ENCODE peak calls at places on chromosomes 13 and 19, in eight cellular contexts. U is CD8-positive, alpha-beta T cell; R is aorta; Q is heart right ventricle; T is keratinocyte; J is transverse colon; L is upper lobe of right lung; X is psoas muscle. C is an unnamed sample.

GRCh38 chr19:4233282-4233853 is 4.0 kb downstream of the EBI3 start:
- DNase-seq in U (peak), R (peak), Q (no peak), T (no peak), J (peak), L (peak), X (peak), C (peak)

GRCh38 chr13:73465629-73465974 is 406.8 kb downstream of the KLF5 start:
- DNase-seq in U (no peak), R (no peak), Q (no peak), T (peak), J (peak), L (no peak), X (no peak), C (no peak)

GRCh38 chr19:14072535-14073231 is at the start of gene MISP3:
- DNase-seq in U (no peak), R (no peak), Q (no peak), T (no peak), J (peak), L (peak), X (peak), C (no peak)

GRCh38 chr19:41239363-41239762 is 20.3 kb downstream of the AXL start:
- DNase-seq in U (no peak), R (no peak), Q (no peak), T (no peak), J (peak), L (no peak), X (no peak), C (no peak)

GRCh38 chr13:99191336-99191899 is 9.2 kb upstream of the UBAC2 start:
- DNase-seq in U (no peak), R (no peak), Q (no peak), T (no peak), J (no peak), L (no peak), X (no peak), C (no peak)

GRCh38 chr13:112438094-112438493 is 61.9 kb downstream of the SPACA7 start:
- DNase-seq in U (no peak), R (no peak), Q (no peak), T (no peak), J (no peak), L (no peak), X (no peak), C (no peak)

GRCh38 chr19:2461751-2462634 is 5.2 kb upstream of the LMNB2 start:
- DNase-seq in U (no peak), R (peak), Q (peak), T (no peak), J (peak), L (peak), X (peak), C (no peak)

GRCh38 chr13:113856716-113857065 is 7.2 kb downstream of the GAS6 start:
- DNase-seq in U (no peak), R (peak), Q (peak), T (no peak), J (peak), L (no peak), X (peak), C (no peak)

GRCh38 chr13:97223711-97224461 is 1.8 kb downstream of the MBNL2 start:
- DNase-seq in U (no peak), R (peak), Q (peak), T (peak), J (peak), L (no peak), X (no peak), C (peak)

GRCh38 chr19:17339088-17339741 is 1.9 kb downstream of the GTPBP3 start:
- DNase-seq in U (no peak), R (peak), Q (no peak), T (no peak), J (no peak), L (no peak), X (no peak), C (no peak)

GRCh38 chr13:106617561-106617960 is 49.6 kb upstream of the ARGLU1 start:
- DNase-seq in U (no peak), R (no peak), Q (no peak), T (no peak), J (no peak), L (no peak), X (no peak), C (no peak)

GRCh38 chr19:18194554-18195238 is 1.7 kb downstream of the MPV17L2 start:
- DNase-seq in U (no peak), R (peak), Q (no peak), T (no peak), J (peak), L (peak), X (no peak), C (no peak)

GRCh38 chr19:34733266-34733825 is 697 bp upstream of the ZNF181 start:
- DNase-seq in U (no peak), R (peak), Q (peak), T (no peak), J (no peak), L (no peak), X (peak), C (peak)

GRCh38 chr13:93233997-93234416 is 7.4 kb downstream of the GPC6 start:
- DNase-seq in U (no peak), R (no peak), Q (no peak), T (no peak), J (no peak), L (no peak), X (no peak), C (no peak)

GRCh38 chr13:114096811-114097503 is 35.5 kb downstream of the RASA3 start:
- DNase-seq in U (no peak), R (peak), Q (no peak), T (no peak), J (no peak), L (peak), X (no peak), C (no peak)

GRCh38 chr13:21138561-21138960 is 37.8 kb downstream of the SKA3 start:
- DNase-seq in U (no peak), R (no peak), Q (no peak), T (no peak), J (no peak), L (no peak), X (no peak), C (no peak)

GRCh38 chr19:29944415-29945012 is 2.5 kb downstream of the URI1 start:
- DNase-seq in U (no peak), R (no peak), Q (no peak), T (no peak), J (no peak), L (no peak), X (no peak), C (no peak)

GRCh38 chr19:17268754-17269153 is 1.5 kb downstream of the BABAM1 start:
- DNase-seq in U (no peak), R (no peak), Q (no peak), T (no peak), J (no peak), L (no peak), X (no peak), C (no peak)

GRCh38 chr19:51317968-51318367 is 6.5 kb downstream of the IGLON5 start:
- DNase-seq in U (no peak), R (no peak), Q (no peak), T (no peak), J (no peak), L (no peak), X (no peak), C (no peak)

GRCh38 chr13:98450495-98451167 is 126.3 kb downstream of the STK24 start:
- DNase-seq in U (no peak), R (no peak), Q (peak), T (no peak), J (no peak), L (peak), X (no peak), C (no peak)

GRCh38 chr13:92122454-92122853 is 724.0 kb downstream of the GPC5 start:
- DNase-seq in U (no peak), R (no peak), Q (no peak), T (no peak), J (no peak), L (no peak), X (no peak), C (no peak)

GRCh38 chr19:6587093-6587820 is 3.7 kb downstream of the CD70 start:
- DNase-seq in U (no peak), R (no peak), Q (no peak), T (no peak), J (no peak), L (no peak), X (no peak), C (no peak)

GRCh38 chr19:371501-372160 is 27.0 kb upstream of the MIER2 start:
- DNase-seq in U (no peak), R (no peak), Q (no peak), T (no peak), J (no peak), L (no peak), X (no peak), C (no peak)

GRCh38 chr13:112446347-112446861 is 70.2 kb downstream of the SPACA7 start:
- DNase-seq in U (no peak), R (peak), Q (no peak), T (no peak), J (no peak), L (no peak), X (no peak), C (no peak)

GRCh38 chr13:73730014-73730413 is 404.2 kb downstream of the KLF12 start:
- DNase-seq in U (no peak), R (no peak), Q (no peak), T (no peak), J (no peak), L (no peak), X (no peak), C (no peak)

GRCh38 chr13:80399340-80400163 is 58.6 kb upstream of the SPRY2 start:
- DNase-seq in U (no peak), R (no peak), Q (no peak), T (peak), J (peak), L (peak), X (no peak), C (no peak)

GRCh38 chr13:113839536-113840204 is 24.2 kb downstream of the GAS6 start:
- DNase-seq in U (no peak), R (no peak), Q (no peak), T (no peak), J (peak), L (no peak), X (peak), C (no peak)

GRCh38 chr19:50361290-50362029 is 4.0 kb downstream of the NAPSA start:
- DNase-seq in U (no peak), R (peak), Q (no peak), T (no peak), J (no peak), L (peak), X (no peak), C (no peak)

GRCh38 chr13:109787135-109787954 is 962 bp upstream of the IRS2 start:
- DNase-seq in U (no peak), R (peak), Q (peak), T (no peak), J (peak), L (peak), X (peak), C (peak)

GRCh38 chr19:3057275-3057714 is 5.0 kb downstream of the TLE5 start:
- DNase-seq in U (no peak), R (peak), Q (peak), T (no peak), J (peak), L (peak), X (peak), C (peak)

GRCh38 chr13:43240278-43240677 is 216.9 kb downstream of the DNAJC15 start:
- DNase-seq in U (no peak), R (no peak), Q (no peak), T (no peak), J (no peak), L (no peak), X (no peak), C (no peak)

GRCh38 chr19:19679176-19680073 is 10.8 kb downstream of the ZNF101 start:
- DNase-seq in U (no peak), R (no peak), Q (no peak), T (no peak), J (no peak), L (no peak), X (no peak), C (no peak)

GRCh38 chr19:40549007-40549708 is 27.5 kb upstream of the SHKBP1 start:
- DNase-seq in U (peak), R (peak), Q (peak), T (peak), J (peak), L (peak), X (peak), C (peak)

GRCh38 chr13:27194895-27195764 is 23.5 kb upstream of the USP12 start:
- DNase-seq in U (no peak), R (no peak), Q (no peak), T (no peak), J (no peak), L (no peak), X (no peak), C (no peak)
- H3K27ac ChIP-seq in U (no peak), R (no peak), Q (no peak), T (no peak), J (no peak), L (no peak), X (no peak), C (no peak)

GRCh38 chr13:29428310-29428991 is 167.0 kb downstream of the SLC7A1 start:
- DNase-seq in U (no peak), R (peak), Q (peak), T (no peak), J (no peak), L (no peak), X (no peak), C (no peak)
- H3K27ac ChIP-seq in U (no peak), R (no peak), Q (peak), T (no peak), J (peak), L (no peak), X (no peak), C (no peak)

GRCh38 chr19:10402441-10403038 is 802 bp downstream of the CDC37 start:
- DNase-seq in U (no peak), R (no peak), Q (peak), T (no peak), J (peak), L (no peak), X (peak), C (no peak)
- H3K27ac ChIP-seq in U (peak), R (no peak), Q (peak), T (peak), J (peak), L (peak), X (peak), C (peak)

DNA sequence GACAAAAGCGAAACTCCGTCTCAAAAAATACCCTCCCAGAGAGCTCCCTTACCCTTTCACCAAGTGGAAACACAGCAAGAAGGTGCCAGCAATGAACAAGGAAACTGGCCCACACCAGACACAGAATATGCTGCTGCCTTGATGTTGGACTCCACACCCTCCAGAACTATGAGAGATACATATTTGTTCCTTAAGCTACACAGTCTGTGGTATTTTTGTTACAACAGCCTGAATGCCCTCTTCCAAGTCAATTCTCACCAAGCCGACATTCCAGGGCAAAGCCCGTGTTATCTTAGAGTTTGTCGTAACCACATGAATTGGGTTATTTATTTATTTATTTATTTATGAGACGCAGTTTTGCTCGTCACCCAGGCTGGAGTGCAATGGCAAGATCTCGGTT is 14.9 kb downstream of the FGF21 start:
- DNase-seq in U (no peak), R (no peak), Q (no peak), T (no peak), J (no peak), L (no peak), X (no peak), C (no peak)
- H3K27ac ChIP-seq in U (no peak), R (no peak), Q (no peak), T (no peak), J (no peak), L (peak), X (peak), C (no peak)